ENCODE peak calls at places on chromosomes 16 and 17, in seven cellular contexts. F is IMR-90, R is H1, D is tibial nerve, Y is upper lobe of left lung, M is right lobe of liver, T is transverse colon. G is an unnamed sample. For H3K27me3, the result is how much of the 10 kb centered on the place peaks cover.

GRCh38 chr16:1809281-1809801 is 15.8 kb upstream of the IGFALS start:
- DNase-seq in F (no peak), R (no peak), D (no peak), Y (peak), M (no peak), T (peak), G (no peak)

GRCh38 chr16:6427621-6428020 is 905.0 kb upstream of the RBFOX1 start:
- DNase-seq in F (no peak), R (no peak), D (no peak), Y (no peak), M (no peak), T (no peak), G (no peak)

GRCh38 chr16:27762441-27762840 is 212.5 kb downstream of the KATNIP start:
- DNase-seq in F (peak), R (no peak), D (no peak), Y (no peak), M (no peak), T (no peak), G (no peak)

GRCh38 chr16:64391009-64391663 is 730.7 kb downstream of the CDH11 start:
- DNase-seq in F (peak), R (no peak), D (no peak), Y (no peak), M (no peak), T (no peak), G (no peak)

GRCh38 chr16:1950047-1950446 is 4.4 kb downstream of the RPL3L start:
- DNase-seq in F (no peak), R (no peak), D (no peak), Y (no peak), M (no peak), T (no peak), G (no peak)

GRCh38 chr17:78294776-78295175 is 63.3 kb downstream of the TMEM235 start:
- DNase-seq in F (peak), R (no peak), D (no peak), Y (no peak), M (no peak), T (no peak), G (no peak)

GRCh38 chr16:54136276-54136625 is 150.3 kb downstream of the IRX3 start:
- DNase-seq in F (peak), R (no peak), D (no peak), Y (no peak), M (no peak), T (no peak), G (no peak)

GRCh38 chr17:55609737-55610201 is 98.5 kb upstream of the SMIM36 start:
- DNase-seq in F (peak), R (no peak), D (peak), Y (no peak), M (no peak), T (peak), G (peak)

GRCh38 chr17:63545302-63545928 is 4.9 kb upstream of the DCAF7 start:
- DNase-seq in F (no peak), R (no peak), D (no peak), Y (no peak), M (peak), T (no peak), G (no peak)

GRCh38 chr17:78109489-78109761 is 19.1 kb downstream of the TMC6 start:
- DNase-seq in F (no peak), R (no peak), D (no peak), Y (no peak), M (no peak), T (no peak), G (no peak)

GRCh38 chr17:17141860-17142552 is 64.1 kb downstream of the PLD6 start:
- DNase-seq in F (peak), R (peak), D (no peak), Y (peak), M (peak), T (no peak), G (peak)

GRCh38 chr16:85215478-85216120 is 103.3 kb upstream of the CIBAR2 start:
- DNase-seq in F (no peak), R (no peak), D (no peak), Y (no peak), M (no peak), T (no peak), G (no peak)

GRCh38 chr16:84421081-84421937 is 53.0 kb downstream of the ATP2C2 start:
- DNase-seq in F (no peak), R (no peak), D (no peak), Y (no peak), M (no peak), T (no peak), G (no peak)

GRCh38 chr16:28186752-28187151 is 25.0 kb downstream of the XPO6 start:
- DNase-seq in F (peak), R (no peak), D (no peak), Y (no peak), M (no peak), T (no peak), G (no peak)

GRCh38 chr17:44111777-44112176 is 11.7 kb downstream of the HDAC5 start:
- DNase-seq in F (no peak), R (no peak), D (no peak), Y (no peak), M (no peak), T (no peak), G (no peak)

DNA sequence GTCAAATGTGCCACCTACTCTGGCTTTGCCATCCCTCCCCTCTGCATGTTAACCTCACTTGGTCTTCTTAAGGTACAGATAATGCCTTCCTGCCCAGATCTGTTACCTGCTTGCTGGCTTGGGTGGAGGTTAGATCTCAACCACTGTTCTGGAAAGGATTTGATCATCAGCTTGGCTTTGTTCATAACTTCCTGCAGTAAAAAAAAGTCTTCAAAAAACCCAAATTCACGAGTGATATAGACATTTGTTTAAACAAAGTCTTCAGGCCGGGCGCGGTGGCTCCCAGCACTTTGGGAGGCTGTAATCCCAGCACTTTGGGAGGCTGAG is 252.8 kb downstream of the NTN1 start:
- DNase-seq in F (no peak), R (no peak), D (no peak), Y (no peak), M (no peak), T (no peak), G (no peak)
- H3K4me3 ChIP-seq in F (no peak), R (no peak), D (no peak), Y (no peak), M (no peak), T (no peak), G (no peak)

GRCh38 chr16:8888951-8889892 is 7.1 kb downstream of the LITAFD start:
- DNase-seq in F (no peak), R (no peak), D (no peak), Y (peak), M (peak), T (no peak), G (peak)
- TF ChIP-seq POLR2A in F (no peak), R (no peak), D (no peak), Y (no peak), M (no peak), T (no peak), G (no peak)

GRCh38 chr16:4350787-4351659 is at the start of gene PAM16:
- DNase-seq in F (peak), R (peak), D (peak), Y (peak), M (peak), T (peak), G (peak)
- H3K27me3 ChIP-seq in F (under half), R (under half), D (under half), Y (under half), M (under half), T (under half), G (under half)

GRCh38 chr17:75078097-75079022 is 9.4 kb upstream of the SLC16A5 start:
- DNase-seq in F (peak), R (no peak), D (no peak), Y (no peak), M (no peak), T (peak), G (peak)

GRCh38 chr17:75077072-75077489 is 10.7 kb upstream of the SLC16A5 start:
- DNase-seq in F (no peak), R (no peak), D (no peak), Y (no peak), M (peak), T (peak), G (no peak)

GRCh38 chr17:75081611-75082540 is 5.9 kb upstream of the SLC16A5 start:
- DNase-seq in F (no peak), R (no peak), D (no peak), Y (no peak), M (no peak), T (no peak), G (no peak)

GRCh38 chr17:75077490-75078096 is 10.2 kb upstream of the SLC16A5 start:
- DNase-seq in F (no peak), R (no peak), D (no peak), Y (peak), M (peak), T (peak), G (peak)

DNA sequence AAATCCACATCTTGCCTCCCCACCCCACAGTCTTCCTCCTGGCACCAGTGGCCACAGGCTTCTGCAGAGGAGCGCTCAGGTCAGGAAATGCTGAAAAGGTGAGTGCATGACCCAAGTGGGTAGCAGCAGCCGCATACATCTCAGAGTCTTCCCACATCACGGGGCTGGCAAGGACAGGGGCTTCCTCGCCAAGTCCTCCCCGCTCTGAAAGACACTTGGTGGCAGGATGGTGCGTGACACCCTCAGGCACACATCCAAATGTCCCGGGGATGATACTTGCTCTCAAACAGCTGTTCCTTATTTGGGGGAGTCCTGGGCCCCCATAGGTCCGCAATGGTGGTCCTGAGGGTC is 8.8 kb upstream of the SLC16A5 start:
- DNase-seq in F (no peak), R (no peak), D (no peak), Y (no peak), M (no peak), T (no peak), G (no peak)
- H3K4me3 ChIP-seq in F (no peak), R (no peak), D (no peak), Y (no peak), M (no peak), T (no peak), G (no peak)

GRCh38 chr16:12850186-12850585 is 46.5 kb upstream of the CPPED1 start:
- DNase-seq in F (no peak), R (no peak), D (no peak), Y (no peak), M (no peak), T (no peak), G (no peak)

GRCh38 chr16:12845282-12845681 is 41.6 kb upstream of the CPPED1 start:
- DNase-seq in F (no peak), R (no peak), D (no peak), Y (no peak), M (no peak), T (no peak), G (no peak)

DNA sequence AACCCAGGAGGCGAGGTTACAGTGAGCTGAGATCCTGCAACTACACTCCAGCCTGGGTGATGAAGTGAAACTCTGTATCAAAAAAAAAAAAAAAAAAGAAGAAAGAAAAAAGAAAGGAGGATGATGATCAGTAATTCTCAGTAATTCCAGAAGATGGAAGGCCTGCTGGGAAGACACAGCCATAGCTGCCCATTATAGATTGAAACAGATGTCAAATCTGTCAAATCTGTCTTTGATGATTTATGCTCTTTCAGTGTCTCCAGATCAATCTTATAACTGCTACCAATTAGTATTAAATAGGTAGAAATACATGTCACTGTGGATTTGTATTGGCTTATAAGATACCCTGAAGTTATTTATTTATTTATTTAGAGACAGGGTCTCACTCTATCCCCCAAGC is 42.9 kb upstream of the CPPED1 start:
- DNase-seq in F (no peak), R (no peak), D (no peak), Y (no peak), M (no peak), T (no peak), G (no peak)
- TF ChIP-seq POLR2A in F (no peak), R (no peak), D (no peak), Y (no peak), M (no peak), T (no peak), G (no peak)